ENCODE peak calls at places on chromosome 2, in six cellular contexts. I is A549, T is lower leg skin, O is spleen, W is right lobe of liver, D is endothelial cell of umbilical vein. A is an unnamed sample.

GRCh38 chr2:88209526-88210131 is 39.5 kb downstream of the THNSL2 start:
- DNase-seq in I (no peak), T (no peak), O (no peak), W (no peak), D (no peak), A (no peak)

GRCh38 chr2:9710311-9710710 is 79.5 kb upstream of the YWHAQ start:
- DNase-seq in I (no peak), T (no peak), O (no peak), W (no peak), D (no peak), A (no peak)

GRCh38 chr2:85431787-85432186 is 13.3 kb downstream of the SH2D6 start:
- DNase-seq in I (no peak), T (no peak), O (no peak), W (no peak), D (no peak), A (no peak)

GRCh38 chr2:58702302-58702696 is 461.2 kb upstream of the FANCL start:
- DNase-seq in I (no peak), T (no peak), O (no peak), W (no peak), D (peak; percentile 60), A (no peak)

GRCh38 chr2:169069341-169069740 is at the start of gene DHRS9:
- DNase-seq in I (peak; percentile 78), T (no peak), O (peak; percentile 77), W (no peak), D (peak; percentile 39), A (no peak)

GRCh38 chr2:239945751-239946569 is 79.2 kb downstream of the NDUFA10 start:
- DNase-seq in I (no peak), T (no peak), O (peak; percentile 54), W (peak; percentile 39), D (no peak), A (no peak)

GRCh38 chr2:209451209-209451822 is 27.5 kb downstream of the MAP2 start:
- DNase-seq in I (no peak), T (no peak), O (no peak), W (no peak), D (no peak), A (no peak)

GRCh38 chr2:193520709-193521458 is 1326.2 kb upstream of the TMEFF2 start:
- DNase-seq in I (no peak), T (no peak), O (no peak), W (no peak), D (no peak), A (no peak)

GRCh38 chr2:131152065-131152464 is 46.9 kb downstream of the PLEKHB2 start:
- DNase-seq in I (no peak), T (no peak), O (no peak), W (no peak), D (no peak), A (no peak)

GRCh38 chr2:112229365-112229764 is 25.5 kb downstream of the ZC3H8 start:
- DNase-seq in I (peak; percentile 33), T (peak; percentile 16), O (no peak), W (no peak), D (peak; percentile 7), A (no peak)

GRCh38 chr2:222304737-222305509 is 6.1 kb upstream of the PAX3 start:
- DNase-seq in I (no peak), T (no peak), O (peak; percentile 82), W (no peak), D (no peak), A (no peak)

GRCh38 chr2:219616550-219616949 is 10.9 kb upstream of the SLC4A3 start:
- DNase-seq in I (no peak), T (no peak), O (peak; percentile 64), W (no peak), D (no peak), A (no peak)

GRCh38 chr2:134021830-134022524 is 231.9 kb upstream of the MGAT5 start:
- DNase-seq in I (no peak), T (no peak), O (no peak), W (no peak), D (no peak), A (no peak)

GRCh38 chr2:220198911-220199310 is 571.5 kb downstream of the SLC4A3 start:
- DNase-seq in I (peak; percentile 56), T (peak; percentile 44), O (no peak), W (no peak), D (no peak), A (no peak)

GRCh38 chr2:160486341-160486740 is 7.3 kb downstream of the RBMS1 start:
- DNase-seq in I (no peak), T (no peak), O (no peak), W (no peak), D (no peak), A (no peak)

GRCh38 chr2:144099746-144100438 is 420.0 kb downstream of the ZEB2 start:
- DNase-seq in I (peak; percentile 52), T (no peak), O (no peak), W (no peak), D (peak; percentile 73), A (no peak)

GRCh38 chr2:131035112-131035825 is 58.0 kb downstream of the FAM168B start:
- DNase-seq in I (no peak), T (no peak), O (peak; percentile 54), W (no peak), D (no peak), A (no peak)

GRCh38 chr2:219720956-219721355 is 93.5 kb downstream of the SLC4A3 start:
- DNase-seq in I (no peak), T (no peak), O (no peak), W (no peak), D (no peak), A (peak; percentile 49)

GRCh38 chr2:222424729-222425671 is 657 bp downstream of the SGPP2 start:
- DNase-seq in I (no peak), T (no peak), O (peak; percentile 79), W (no peak), D (no peak), A (peak; percentile 67)

GRCh38 chr2:72124391-72124790 is 23.3 kb downstream of the CYP26B1 start:
- DNase-seq in I (no peak), T (peak; percentile 0), O (no peak), W (no peak), D (no peak), A (no peak)

GRCh38 chr2:24930768-24931167 is 10.7 kb upstream of the ADCY3 start:
- DNase-seq in I (no peak), T (no peak), O (peak; percentile 58), W (no peak), D (no peak), A (no peak)

DNA sequence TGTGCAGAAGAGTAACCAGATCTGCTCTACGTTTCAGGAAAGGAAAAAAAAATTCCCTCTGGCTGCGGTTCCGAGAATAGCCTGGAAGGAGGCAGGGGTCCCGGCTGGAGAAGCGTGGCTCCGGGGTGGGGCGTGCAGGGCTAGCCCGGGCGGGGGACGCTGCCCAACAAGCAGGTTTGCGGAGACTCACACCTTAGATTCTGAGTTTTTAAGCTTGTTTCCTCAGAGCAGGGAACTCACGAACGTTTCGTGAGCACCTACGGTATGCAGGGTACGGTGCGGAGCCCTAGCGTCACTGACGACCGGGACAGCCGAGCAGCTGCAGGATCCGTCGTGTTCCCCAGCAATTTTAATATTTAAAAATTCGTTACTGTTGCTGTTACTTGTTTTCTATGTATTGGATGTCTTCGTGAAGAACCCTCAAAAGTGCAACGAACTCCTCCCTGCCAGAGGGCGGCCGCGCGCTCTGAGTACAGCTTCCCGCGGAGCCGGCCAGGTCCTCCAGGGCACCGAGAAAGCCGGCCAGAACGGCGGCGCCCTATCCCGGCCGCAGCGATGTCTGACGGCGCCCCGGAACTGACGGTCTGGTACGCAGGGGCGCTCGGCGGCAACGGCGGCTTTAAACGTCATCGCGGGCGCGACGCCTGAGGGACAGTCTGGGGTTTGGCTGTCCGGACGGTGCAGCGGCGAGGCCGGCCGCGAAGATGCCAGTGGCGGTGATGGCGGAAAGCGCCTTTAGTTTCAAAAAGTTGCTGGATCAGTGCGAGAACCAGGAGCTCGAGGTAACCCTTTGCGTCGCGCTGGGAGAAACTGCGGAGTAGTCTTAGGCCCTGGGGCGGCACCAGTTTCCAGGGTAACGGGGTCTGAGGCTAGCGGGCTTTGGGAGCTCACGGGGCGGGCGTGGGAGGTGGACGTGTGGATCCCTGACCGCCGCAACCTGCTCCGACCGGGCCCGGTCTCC is at the start of gene COPS8:
- DNase-seq in I (peak; percentile 94), T (peak; percentile 92), O (peak; percentile 99), W (peak; percentile 97), D (peak; percentile 94), A (no peak)
- TF ChIP-seq POLR2A in I (peak; percentile 90), T (peak; percentile 60), O (peak; percentile 72), W (peak; percentile 91), D (peak; percentile 83), A (peak; percentile 82)

GRCh38 chr2:118791511-118791910 is 55.9 kb downstream of the EN1 start:
- DNase-seq in I (no peak), T (no peak), O (no peak), W (no peak), D (no peak), A (no peak)
- TF ChIP-seq POLR2A in I (no peak), T (no peak), O (no peak), W (no peak), D (no peak), A (no peak)

GRCh38 chr2:237411683-237412349 is 2.1 kb downstream of the COL6A3 start:
- DNase-seq in I (no peak), T (no peak), O (no peak), W (no peak), D (no peak), A (no peak)
- TF ChIP-seq POLR2A in I (no peak), T (no peak), O (no peak), W (no peak), D (no peak), A (peak; percentile 22)

DNA sequence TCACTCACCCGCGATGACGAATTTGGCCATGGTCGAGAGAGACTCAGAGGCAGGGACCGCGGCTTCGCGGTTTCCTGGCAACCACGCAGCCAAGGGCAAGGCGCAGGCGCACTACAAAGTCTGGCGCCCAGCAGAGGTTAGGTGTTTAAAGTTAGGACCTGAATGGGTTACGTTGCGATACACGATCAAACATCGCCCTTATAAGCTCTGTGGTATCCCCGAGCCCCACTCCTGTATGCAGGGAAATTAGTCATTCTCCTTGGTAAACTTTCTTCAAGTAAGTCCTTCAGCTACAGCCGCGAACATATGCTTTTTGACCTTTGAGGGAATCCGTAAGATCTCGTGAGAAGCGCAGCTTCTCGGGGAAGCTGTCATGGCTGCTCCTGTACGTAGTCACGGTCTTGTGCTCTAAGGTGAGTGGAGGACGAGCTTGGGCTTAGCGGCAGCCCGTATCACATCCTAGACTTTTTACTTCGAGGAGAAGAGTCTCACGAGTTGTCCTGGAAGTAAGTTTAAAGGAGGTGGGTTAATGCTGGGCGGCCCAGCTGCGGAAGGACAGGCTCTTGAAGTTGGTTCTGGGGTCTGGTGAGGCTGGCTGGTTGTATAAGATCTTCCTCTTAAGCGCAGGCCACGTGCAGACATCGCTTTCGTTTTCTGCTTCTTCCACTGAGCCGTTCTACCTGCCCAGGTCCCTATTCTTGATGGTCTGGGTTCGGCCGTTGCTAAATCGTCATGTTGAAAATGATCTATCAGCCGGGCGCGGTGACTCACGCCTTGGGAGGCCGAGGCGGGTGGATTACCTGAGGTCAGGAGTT is at the start of the genes FASTKD2 and MDH1B:
- DNase-seq in I (peak; percentile 94), T (peak; percentile 84), O (peak; percentile 95), W (peak; percentile 88), D (peak; percentile 99), A (peak; percentile 96)
- TF ChIP-seq POLR2A in I (peak; percentile 75), T (no peak), O (no peak), W (peak; percentile 57), D (peak; percentile 90), A (no peak)

DNA sequence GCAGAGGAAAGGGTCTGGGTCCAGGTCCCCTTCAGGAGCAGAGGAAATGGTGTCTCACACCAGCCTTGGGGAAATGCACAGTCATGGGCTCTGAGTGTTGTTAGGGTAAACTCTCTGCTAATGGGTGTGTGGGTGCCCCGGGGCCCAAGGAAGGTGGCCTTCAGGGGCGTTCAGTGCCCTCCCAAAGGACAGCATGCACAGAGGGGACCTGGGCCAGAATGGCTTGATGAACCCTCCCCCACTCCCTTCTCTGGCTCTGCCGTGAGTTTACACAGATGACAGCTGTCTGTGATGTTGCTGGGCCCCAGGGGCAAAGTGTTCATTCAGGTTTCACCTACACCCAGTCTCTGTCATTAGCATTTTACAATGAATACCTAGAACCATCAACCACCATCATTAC is 3.3 kb downstream of the NPPC start:
- DNase-seq in I (no peak), T (no peak), O (peak; percentile 47), W (no peak), D (no peak), A (no peak)
- TF ChIP-seq POLR2A in I (no peak), T (no peak), O (no peak), W (no peak), D (no peak), A (no peak)

A was measured in vagina.